ENCODE peak calls at places on chromosomes 1 and 21, in seven cellular contexts. S, G, D, C, L, U and I are unnamed samples.

GRCh38 chr1:79290927-79291474 is 284.5 kb upstream of the ADGRL4 start:
- DNase-seq in S (no peak), G (no peak), D (no peak), C (no peak), L (no peak), U (no peak), I (no peak)

GRCh38 chr1:156371553-156372264 is 2.7 kb downstream of the RHBG start:
- DNase-seq in S (no peak), G (no peak), D (peak), C (no peak), L (no peak), U (no peak), I (no peak)

GRCh38 chr1:67004176-67004575 is 49.8 kb downstream of the SLC35D1 start:
- DNase-seq in S (no peak), G (peak), D (no peak), C (peak), L (no peak), U (no peak), I (no peak)

GRCh38 chr1:230084408-230085177 is 17.6 kb downstream of the GALNT2 start:
- DNase-seq in S (peak), G (peak), D (no peak), C (no peak), L (no peak), U (peak), I (peak)

GRCh38 chr1:192859808-192860207 is 51.0 kb downstream of the RGS2 start:
- DNase-seq in S (no peak), G (no peak), D (no peak), C (no peak), L (no peak), U (no peak), I (no peak)

GRCh38 chr21:36661511-36662309 is 37.2 kb upstream of the SIM2 start:
- DNase-seq in S (no peak), G (peak), D (no peak), C (peak), L (no peak), U (peak), I (no peak)

GRCh38 chr1:21936366-21937031 is 611 bp downstream of the HSPG2 start:
- DNase-seq in S (no peak), G (peak), D (peak), C (no peak), L (no peak), U (no peak), I (no peak)

GRCh38 chr1:56072310-56072709 is 507.1 kb downstream of the PLPP3 start:
- DNase-seq in S (no peak), G (no peak), D (no peak), C (no peak), L (no peak), U (no peak), I (no peak)

GRCh38 chr21:29343517-29343916 is 44.8 kb downstream of the BACH1 start:
- DNase-seq in S (no peak), G (no peak), D (no peak), C (no peak), L (no peak), U (no peak), I (no peak)

GRCh38 chr1:178650950-178651461 is 74.0 kb upstream of the RALGPS2 start:
- DNase-seq in S (no peak), G (peak), D (no peak), C (no peak), L (no peak), U (no peak), I (no peak)

GRCh38 chr21:46498335-46499050 is 39.8 kb downstream of the DIP2A start:
- DNase-seq in S (no peak), G (no peak), D (no peak), C (no peak), L (no peak), U (no peak), I (no peak)

GRCh38 chr1:153957744-153958110 is 685 bp downstream of the CRTC2 start:
- DNase-seq in S (no peak), G (no peak), D (no peak), C (peak), L (no peak), U (no peak), I (no peak)

GRCh38 chr1:40257313-40257687 is 736 bp upstream of the ZMPSTE24 start:
- DNase-seq in S (no peak), G (no peak), D (no peak), C (peak), L (no peak), U (no peak), I (no peak)

GRCh38 chr1:10217748-10218441 is 7.5 kb downstream of the KIF1B start:
- DNase-seq in S (no peak), G (no peak), D (no peak), C (no peak), L (no peak), U (peak), I (no peak)

GRCh38 chr1:67060811-67061218 is 6.9 kb upstream of the SLC35D1 start:
- DNase-seq in S (no peak), G (no peak), D (no peak), C (no peak), L (no peak), U (no peak), I (peak)

GRCh38 chr1:197838836-197839235 is 63.6 kb upstream of the DENND1B start:
- DNase-seq in S (no peak), G (no peak), D (no peak), C (no peak), L (no peak), U (no peak), I (peak)

GRCh38 chr1:111199881-111200801 is at the start of gene DENND2D:
- DNase-seq in S (no peak), G (no peak), D (peak), C (no peak), L (no peak), U (peak), I (no peak)

GRCh38 chr1:89938171-89939055 is 56.5 kb upstream of the ZNF326 start:
- DNase-seq in S (no peak), G (no peak), D (no peak), C (no peak), L (no peak), U (no peak), I (no peak)

GRCh38 chr1:55893155-55893554 is 678.0 kb upstream of the USP24 start:
- DNase-seq in S (no peak), G (peak), D (no peak), C (peak), L (no peak), U (no peak), I (peak)

GRCh38 chr1:87805661-87806376 is 477.1 kb downstream of the LMO4 start:
- DNase-seq in S (no peak), G (no peak), D (no peak), C (no peak), L (no peak), U (no peak), I (peak)

GRCh38 chr1:20476260-20477038 is 9.6 kb downstream of the CAMK2N1 start:
- DNase-seq in S (peak), G (no peak), D (no peak), C (no peak), L (no peak), U (peak), I (no peak)

GRCh38 chr1:93804412-93804811 is 74.6 kb downstream of the DNTTIP2 start:
- DNase-seq in S (no peak), G (no peak), D (no peak), C (no peak), L (no peak), U (no peak), I (no peak)

GRCh38 chr1:41240806-41241747 is 1.0 kb downstream of the SCMH1 start:
- DNase-seq in S (peak), G (peak), D (peak), C (peak), L (peak), U (peak), I (no peak)

GRCh38 chr1:37718901-37719571 is 26.7 kb downstream of the CDCA8 start:
- DNase-seq in S (no peak), G (no peak), D (no peak), C (no peak), L (no peak), U (no peak), I (no peak)

GRCh38 chr1:236122176-236122575 is 20.2 kb upstream of the GPR137B start:
- DNase-seq in S (no peak), G (no peak), D (no peak), C (no peak), L (no peak), U (no peak), I (no peak)

GRCh38 chr1:244104309-244105060 is 53.4 kb downstream of the ZBTB18 start:
- DNase-seq in S (no peak), G (no peak), D (no peak), C (peak), L (no peak), U (no peak), I (no peak)

GRCh38 chr1:1430114-1430982 is 5.1 kb upstream of the VWA1 start:
- DNase-seq in S (peak), G (peak), D (peak), C (no peak), L (no peak), U (peak), I (no peak)